ENCODE peak calls at places on chromosome 5, in six cellular contexts. One of them, this sample, is unnamed.
A peak's percentile ranks its signal among the peaks of the same experiment; 100 is the strongest.

GRCh38 chr5:169695919-169696490 is 58.9 kb downstream of the DOCK2 start:
- DNase-seq in GM23338: no peak
- DNase-seq in breast epithelium: no peak
- DNase-seq in HL-60: no peak
- DNase-seq in suprapubic skin: no peak
- DNase-seq in stomach: no peak
- DNase-seq in this sample: peak; percentile 71

GRCh38 chr5:23007762-23008161 is 154.6 kb upstream of the CDH12 start:
- DNase-seq in breast epithelium: no peak
- DNase-seq in stomach: no peak
- DNase-seq in HL-60: no peak
- DNase-seq in GM23338: no peak
- DNase-seq in suprapubic skin: no peak
- DNase-seq in this sample: no peak

GRCh38 chr5:141849371-141850182 is 28.6 kb downstream of the PCDH1 start:
- DNase-seq in HL-60: peak; percentile 39
- DNase-seq in suprapubic skin: peak; percentile 92
- DNase-seq in stomach: peak; percentile 95
- DNase-seq in GM23338: peak; percentile 97
- DNase-seq in breast epithelium: peak; percentile 86
- DNase-seq in this sample: peak; percentile 30

GRCh38 chr5:165573445-165573844 is 2068.0 kb downstream of the MAT2B start:
- DNase-seq in GM23338: no peak
- DNase-seq in breast epithelium: no peak
- DNase-seq in suprapubic skin: no peak
- DNase-seq in stomach: no peak
- DNase-seq in HL-60: no peak
- DNase-seq in this sample: no peak

GRCh38 chr5:160158087-160158486 is 38.8 kb upstream of the PWWP2A start:
- DNase-seq in breast epithelium: no peak
- DNase-seq in GM23338: peak; percentile 54
- DNase-seq in stomach: no peak
- DNase-seq in suprapubic skin: no peak
- DNase-seq in HL-60: no peak
- DNase-seq in this sample: no peak

GRCh38 chr5:10338996-10339903 is 14.2 kb upstream of the MARCHF6 start:
- DNase-seq in HL-60: no peak
- DNase-seq in stomach: no peak
- DNase-seq in GM23338: peak; percentile 75
- DNase-seq in breast epithelium: no peak
- DNase-seq in suprapubic skin: no peak
- DNase-seq in this sample: no peak

GRCh38 chr5:52560366-52560765 is 227.3 kb upstream of the ITGA1 start:
- DNase-seq in breast epithelium: no peak
- DNase-seq in HL-60: no peak
- DNase-seq in GM23338: peak; percentile 17
- DNase-seq in stomach: no peak
- DNase-seq in suprapubic skin: no peak
- DNase-seq in this sample: no peak

GRCh38 chr5:13601152-13601551 is 343.3 kb downstream of the DNAH5 start:
- DNase-seq in HL-60: no peak
- DNase-seq in breast epithelium: no peak
- DNase-seq in suprapubic skin: no peak
- DNase-seq in GM23338: no peak
- DNase-seq in stomach: no peak
- DNase-seq in this sample: no peak

GRCh38 chr5:86999951-87000350 is 267.7 kb upstream of the RASA1 start:
- DNase-seq in stomach: no peak
- DNase-seq in breast epithelium: no peak
- DNase-seq in GM23338: no peak
- DNase-seq in HL-60: no peak
- DNase-seq in suprapubic skin: no peak
- DNase-seq in this sample: no peak
- H3K27me3 ChIP-seq in stomach: no peaks in the 10 kb centered on the region
- H3K27me3 ChIP-seq in breast epithelium: no peaks in the 10 kb centered on the region
- H3K27me3 ChIP-seq in GM23338: no peaks in the 10 kb centered on the region
- H3K27me3 ChIP-seq in HL-60: no peaks in the 10 kb centered on the region
- H3K27me3 ChIP-seq in suprapubic skin: no peaks in the 10 kb centered on the region
- H3K27me3 ChIP-seq in this sample: no peaks in the 10 kb centered on the region

DNA sequence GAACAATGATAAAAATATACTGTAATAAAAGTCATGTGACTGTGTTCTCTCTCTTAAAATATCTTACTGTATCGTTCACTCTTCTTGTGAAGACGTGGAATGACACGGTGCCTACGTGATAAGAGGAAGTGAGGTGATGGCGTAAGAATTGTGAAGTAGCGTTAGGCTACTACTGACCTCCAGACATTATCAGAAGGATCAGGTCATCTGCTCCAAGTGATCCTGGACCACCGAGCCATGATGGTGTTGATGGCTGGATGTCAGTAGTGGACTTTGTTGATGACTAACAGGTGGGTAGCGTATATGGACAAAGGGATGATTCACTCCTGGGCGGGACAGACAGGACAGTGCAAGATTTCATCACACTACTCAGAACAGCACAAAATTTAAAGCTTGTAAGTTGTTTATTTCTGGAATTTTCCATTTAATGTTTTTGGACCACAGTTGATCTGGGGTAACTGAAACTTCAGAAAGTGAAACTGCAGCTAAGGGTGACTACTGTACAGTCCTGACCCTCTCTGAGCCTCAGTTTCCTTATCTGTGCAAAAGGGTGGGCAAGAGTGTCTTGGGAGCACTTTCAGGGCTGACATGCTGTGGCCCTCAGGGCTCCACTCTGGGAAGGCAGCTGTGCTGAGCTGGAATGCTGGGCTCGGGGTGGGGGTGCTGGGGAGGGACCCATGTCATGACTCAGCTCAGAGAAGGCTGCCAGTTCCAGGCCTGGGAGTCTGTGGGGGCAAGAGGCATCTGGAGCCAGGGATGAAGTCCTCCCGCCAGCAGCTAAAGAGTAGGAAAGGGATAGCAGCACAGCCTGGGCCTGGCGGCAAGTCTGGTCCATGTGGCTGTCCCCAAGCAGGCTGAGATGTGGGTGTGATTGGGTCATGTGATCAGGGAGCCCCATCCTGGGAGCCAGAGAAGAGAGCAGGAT is 12.6 kb downstream of the PDGFRB start:
- DNase-seq in suprapubic skin: peak; percentile 94
- DNase-seq in HL-60: peak; percentile 74
- DNase-seq in stomach: no peak
- DNase-seq in GM23338: no peak
- DNase-seq in breast epithelium: peak; percentile 37
- DNase-seq in this sample: peak; percentile 48
- TF ChIP-seq POLR2AphosphoS5 in suprapubic skin: no peak
- TF ChIP-seq POLR2AphosphoS5 in HL-60: no peak
- TF ChIP-seq POLR2AphosphoS5 in stomach: peak; percentile 13
- TF ChIP-seq POLR2AphosphoS5 in GM23338: no peak
- TF ChIP-seq POLR2AphosphoS5 in breast epithelium: peak; percentile 32
- TF ChIP-seq POLR2AphosphoS5 in this sample: no peak

GRCh38 chr5:18881615-18882014 is 1106.4 kb downstream of the CDH18 start:
- DNase-seq in HL-60: no peak
- DNase-seq in suprapubic skin: no peak
- DNase-seq in stomach: no peak
- DNase-seq in breast epithelium: no peak
- DNase-seq in GM23338: no peak
- DNase-seq in this sample: no peak
- H3K27me3 ChIP-seq in HL-60: no peaks in the 10 kb centered on the region
- H3K27me3 ChIP-seq in suprapubic skin: no peaks in the 10 kb centered on the region
- H3K27me3 ChIP-seq in stomach: no peaks in the 10 kb centered on the region
- H3K27me3 ChIP-seq in breast epithelium: no peaks in the 10 kb centered on the region
- H3K27me3 ChIP-seq in GM23338: no peaks in the 10 kb centered on the region
- H3K27me3 ChIP-seq in this sample: no peaks in the 10 kb centered on the region

GRCh38 chr5:139657363-139658321 is 9.5 kb downstream of the CXXC5 start:
- DNase-seq in breast epithelium: no peak
- DNase-seq in stomach: no peak
- DNase-seq in suprapubic skin: no peak
- DNase-seq in GM23338: no peak
- DNase-seq in HL-60: peak; percentile 60
- DNase-seq in this sample: no peak

GRCh38 chr5:139654875-139655491 is 6.8 kb downstream of the CXXC5 start:
- DNase-seq in stomach: peak; percentile 66
- DNase-seq in breast epithelium: no peak
- DNase-seq in suprapubic skin: no peak
- DNase-seq in HL-60: no peak
- DNase-seq in GM23338: no peak
- DNase-seq in this sample: no peak

GRCh38 chr5:139654464-139654863 is 6.3 kb downstream of the CXXC5 start:
- DNase-seq in breast epithelium: no peak
- DNase-seq in HL-60: no peak
- DNase-seq in stomach: no peak
- DNase-seq in GM23338: no peak
- DNase-seq in suprapubic skin: no peak
- DNase-seq in this sample: no peak

GRCh38 chr5:139653616-139654015 is 5.5 kb downstream of the CXXC5 start:
- DNase-seq in HL-60: no peak
- DNase-seq in stomach: no peak
- DNase-seq in breast epithelium: no peak
- DNase-seq in suprapubic skin: no peak
- DNase-seq in GM23338: peak; percentile 59
- DNase-seq in this sample: no peak

DNA sequence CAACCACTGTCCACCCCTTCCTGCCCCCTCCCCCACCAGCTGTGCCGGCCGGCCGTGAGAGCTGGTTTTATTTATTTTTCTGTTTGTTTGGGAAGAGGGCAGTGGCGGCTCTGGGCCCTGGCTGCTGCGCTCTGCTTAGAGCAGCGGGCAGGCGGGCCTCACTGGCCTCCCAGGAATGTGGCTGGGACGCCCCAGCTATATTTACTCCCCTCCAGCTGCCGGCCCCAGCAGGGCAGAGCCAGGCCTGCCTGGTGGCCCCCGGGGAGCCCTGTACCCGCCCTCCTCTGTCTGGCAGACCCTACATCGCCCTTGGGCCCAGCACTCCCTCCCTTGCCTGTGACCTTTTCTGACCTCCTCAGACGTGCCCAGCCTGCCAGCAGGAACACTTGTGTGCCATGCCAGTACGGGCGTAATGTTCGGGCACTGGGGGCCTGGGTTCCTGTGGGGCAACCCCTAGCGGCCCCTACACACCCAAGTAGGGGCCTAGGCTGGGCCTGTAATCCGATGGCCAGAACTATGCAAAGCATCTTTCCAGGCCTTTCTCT is 7.7 kb downstream of the CXXC5 start:
- DNase-seq in suprapubic skin: no peak
- DNase-seq in GM23338: peak; percentile 67
- DNase-seq in HL-60: no peak
- DNase-seq in breast epithelium: no peak
- DNase-seq in stomach: peak; percentile 85
- DNase-seq in this sample: no peak
- TF ChIP-seq POLR2AphosphoS5 in suprapubic skin: no peak
- TF ChIP-seq POLR2AphosphoS5 in GM23338: no peak
- TF ChIP-seq POLR2AphosphoS5 in HL-60: no peak
- TF ChIP-seq POLR2AphosphoS5 in breast epithelium: no peak
- TF ChIP-seq POLR2AphosphoS5 in stomach: peak; percentile 41
- TF ChIP-seq POLR2AphosphoS5 in this sample: no peak

This sample was measured in Panc1.